ENCODE peak calls at places on chromosomes 4 and X, in five cellular contexts. One of them, this sample, is unnamed.

GRCh38 chr4:2075987-2076907 is 17.1 kb downstream of the NAT8L start:
- DNase-seq in progenitor cell of endocrine pancreas: no peak
- DNase-seq in RKO: no peak
- DNase-seq in left ventricle myocardium inferior: no peak
- DNase-seq in CD8-positive, alpha-beta memory T cell: no peak
- DNase-seq in this sample: no peak

GRCh38 chr4:10611673-10612072 is 72.9 kb downstream of the CLNK start:
- DNase-seq in CD8-positive, alpha-beta memory T cell: no peak
- DNase-seq in progenitor cell of endocrine pancreas: no peak
- DNase-seq in RKO: peak
- DNase-seq in left ventricle myocardium inferior: no peak
- DNase-seq in this sample: no peak

GRCh38 chrX:153875391-153876111 is 10.4 kb downstream of the L1CAM start:
- DNase-seq in CD8-positive, alpha-beta memory T cell: peak
- DNase-seq in RKO: peak
- DNase-seq in progenitor cell of endocrine pancreas: peak
- DNase-seq in left ventricle myocardium inferior: peak
- DNase-seq in this sample: peak

GRCh38 chr4:35124116-35124515 is 1120.2 kb downstream of the ARAP2 start:
- DNase-seq in CD8-positive, alpha-beta memory T cell: no peak
- DNase-seq in RKO: no peak
- DNase-seq in left ventricle myocardium inferior: no peak
- DNase-seq in progenitor cell of endocrine pancreas: no peak
- DNase-seq in this sample: no peak

GRCh38 chr4:39541987-39542632 is 14.9 kb upstream of the UGDH start:
- DNase-seq in RKO: no peak
- DNase-seq in left ventricle myocardium inferior: no peak
- DNase-seq in CD8-positive, alpha-beta memory T cell: no peak
- DNase-seq in progenitor cell of endocrine pancreas: no peak
- DNase-seq in this sample: no peak

GRCh38 chr4:1731180-1731579 is 9.9 kb downstream of the TACC3 start:
- DNase-seq in CD8-positive, alpha-beta memory T cell: no peak
- DNase-seq in RKO: no peak
- DNase-seq in progenitor cell of endocrine pancreas: no peak
- DNase-seq in left ventricle myocardium inferior: no peak
- DNase-seq in this sample: no peak

GRCh38 chrX:130028196-130028595 is 45.8 kb downstream of the BCORL1 start:
- DNase-seq in left ventricle myocardium inferior: peak
- DNase-seq in CD8-positive, alpha-beta memory T cell: peak
- DNase-seq in progenitor cell of endocrine pancreas: no peak
- DNase-seq in RKO: peak
- DNase-seq in this sample: peak

GRCh38 chr4:6956434-6957147 is 47.0 kb downstream of the TBC1D14 start:
- DNase-seq in progenitor cell of endocrine pancreas: no peak
- DNase-seq in RKO: no peak
- DNase-seq in CD8-positive, alpha-beta memory T cell: no peak
- DNase-seq in left ventricle myocardium inferior: no peak
- DNase-seq in this sample: no peak

GRCh38 chrX:15356444-15356843 is 21.1 kb upstream of the PIGA start:
- DNase-seq in progenitor cell of endocrine pancreas: no peak
- DNase-seq in RKO: no peak
- DNase-seq in left ventricle myocardium inferior: no peak
- DNase-seq in CD8-positive, alpha-beta memory T cell: no peak
- DNase-seq in this sample: no peak

GRCh38 chr4:159487284-159487747 is 384.4 kb downstream of the RAPGEF2 start:
- DNase-seq in progenitor cell of endocrine pancreas: peak
- DNase-seq in RKO: peak
- DNase-seq in CD8-positive, alpha-beta memory T cell: peak
- DNase-seq in left ventricle myocardium inferior: no peak
- DNase-seq in this sample: peak

GRCh38 chr4:113069212-113069892 is 19.9 kb downstream of the ANK2 start:
- DNase-seq in RKO: no peak
- DNase-seq in progenitor cell of endocrine pancreas: no peak
- DNase-seq in left ventricle myocardium inferior: no peak
- DNase-seq in CD8-positive, alpha-beta memory T cell: no peak
- DNase-seq in this sample: no peak

GRCh38 chrX:45824471-45824870 is 623.8 kb upstream of the DIPK2B start:
- DNase-seq in left ventricle myocardium inferior: no peak
- DNase-seq in progenitor cell of endocrine pancreas: no peak
- DNase-seq in CD8-positive, alpha-beta memory T cell: no peak
- DNase-seq in RKO: peak
- DNase-seq in this sample: peak

GRCh38 chr4:146435962-146436361 is 85.8 kb downstream of the SLC10A7 start:
- DNase-seq in CD8-positive, alpha-beta memory T cell: no peak
- DNase-seq in left ventricle myocardium inferior: no peak
- DNase-seq in progenitor cell of endocrine pancreas: no peak
- DNase-seq in RKO: no peak
- DNase-seq in this sample: no peak

GRCh38 chr4:9947168-9948062 is 73.9 kb downstream of the SLC2A9 start:
- DNase-seq in progenitor cell of endocrine pancreas: no peak
- DNase-seq in left ventricle myocardium inferior: no peak
- DNase-seq in CD8-positive, alpha-beta memory T cell: no peak
- DNase-seq in RKO: no peak
- DNase-seq in this sample: no peak

GRCh38 chr4:77176606-77177005 is 19.6 kb downstream of the CCNG2 start:
- DNase-seq in RKO: no peak
- DNase-seq in progenitor cell of endocrine pancreas: no peak
- DNase-seq in CD8-positive, alpha-beta memory T cell: no peak
- DNase-seq in left ventricle myocardium inferior: no peak
- DNase-seq in this sample: no peak

GRCh38 chrX:40096395-40097091 is 1.2 kb downstream of the BCOR start:
- DNase-seq in CD8-positive, alpha-beta memory T cell: peak
- DNase-seq in progenitor cell of endocrine pancreas: no peak
- DNase-seq in RKO: peak
- DNase-seq in left ventricle myocardium inferior: peak
- DNase-seq in this sample: no peak

GRCh38 chr4:121943941-121944340 is 7.9 kb downstream of the TRPC3 start:
- DNase-seq in progenitor cell of endocrine pancreas: no peak
- DNase-seq in left ventricle myocardium inferior: no peak
- DNase-seq in CD8-positive, alpha-beta memory T cell: no peak
- DNase-seq in RKO: no peak
- DNase-seq in this sample: peak

GRCh38 chr4:15756361-15756861 is 21.7 kb upstream of the CD38 start:
- DNase-seq in CD8-positive, alpha-beta memory T cell: peak
- DNase-seq in left ventricle myocardium inferior: no peak
- DNase-seq in progenitor cell of endocrine pancreas: no peak
- DNase-seq in RKO: no peak
- DNase-seq in this sample: no peak

GRCh38 chr4:184824776-184825393 is 883 bp downstream of the ACSL1 start:
- DNase-seq in RKO: peak
- DNase-seq in CD8-positive, alpha-beta memory T cell: peak
- DNase-seq in progenitor cell of endocrine pancreas: no peak
- DNase-seq in left ventricle myocardium inferior: no peak
- DNase-seq in this sample: peak

GRCh38 chr4:96347582-96347981 is 507.7 kb downstream of the PDHA2 start:
- DNase-seq in CD8-positive, alpha-beta memory T cell: no peak
- DNase-seq in progenitor cell of endocrine pancreas: no peak
- DNase-seq in RKO: no peak
- DNase-seq in left ventricle myocardium inferior: no peak
- DNase-seq in this sample: no peak

GRCh38 chrX:13013353-13014110 is 30.9 kb downstream of the FAM9C start:
- DNase-seq in left ventricle myocardium inferior: no peak
- DNase-seq in RKO: no peak
- DNase-seq in progenitor cell of endocrine pancreas: no peak
- DNase-seq in CD8-positive, alpha-beta memory T cell: peak
- DNase-seq in this sample: no peak

GRCh38 chr4:114654607-114655006 is 56.0 kb downstream of the UGT8 start:
- DNase-seq in progenitor cell of endocrine pancreas: no peak
- DNase-seq in left ventricle myocardium inferior: no peak
- DNase-seq in RKO: no peak
- DNase-seq in CD8-positive, alpha-beta memory T cell: no peak
- DNase-seq in this sample: no peak

GRCh38 chr4:56512166-56512565 is 6.6 kb downstream of the ARL9 start:
- DNase-seq in left ventricle myocardium inferior: no peak
- DNase-seq in progenitor cell of endocrine pancreas: no peak
- DNase-seq in RKO: no peak
- DNase-seq in CD8-positive, alpha-beta memory T cell: no peak
- DNase-seq in this sample: no peak

GRCh38 chr4:56187601-56188177 is 199.6 kb downstream of the AASDH start:
- DNase-seq in CD8-positive, alpha-beta memory T cell: no peak
- DNase-seq in progenitor cell of endocrine pancreas: no peak
- DNase-seq in left ventricle myocardium inferior: no peak
- DNase-seq in RKO: no peak
- DNase-seq in this sample: no peak

This sample was measured in WERI-Rb-1.